ENCODE peak calls at places on chromosome 3, in five cellular contexts. Q is K562, G is GM12878, R is IMR-90, J is SK-N-SH. F is an unnamed sample.

GRCh38 chr3:101950510-101950909 is 101.2 kb downstream of the NFKBIZ start:
- DNase-seq in Q (no peak), G (peak; percentile 87), R (peak; percentile 81), J (no peak), F (peak; percentile 25)

GRCh38 chr3:144185291-144185690 is 213.7 kb downstream of the DIPK2A start:
- DNase-seq in Q (no peak), G (no peak), R (peak; percentile 37), J (no peak), F (no peak)

GRCh38 chr3:115595611-115596010 is 27.7 kb upstream of the GAP43 start:
- DNase-seq in Q (no peak), G (no peak), R (peak; percentile 10), J (no peak), F (no peak)

GRCh38 chr3:102193255-102193654 is 241.6 kb upstream of the ZPLD1 start:
- DNase-seq in Q (no peak), G (no peak), R (no peak), J (no peak), F (no peak)

GRCh38 chr3:125556314-125556713 is 36.3 kb upstream of the SNX4 start:
- DNase-seq in Q (no peak), G (no peak), R (peak; percentile 89), J (no peak), F (no peak)

GRCh38 chr3:123651449-123652345 is 66.8 kb upstream of the HACD2 start:
- DNase-seq in Q (no peak), G (no peak), R (no peak), J (no peak), F (no peak)

GRCh38 chr3:143851331-143852017 is 3.2 kb upstream of the SLC9A9 start:
- DNase-seq in Q (no peak), G (no peak), R (no peak), J (no peak), F (no peak)

GRCh38 chr3:176767385-176767784 is 429.9 kb downstream of the TBL1XR1 start:
- DNase-seq in Q (no peak), G (no peak), R (peak; percentile 28), J (no peak), F (no peak)

GRCh38 chr3:179880868-179881267 is 155.9 kb downstream of the PEX5L start:
- DNase-seq in Q (no peak), G (no peak), R (no peak), J (no peak), F (no peak)

GRCh38 chr3:150597646-150598045 is 5.5 kb upstream of the SELENOT start:
- DNase-seq in Q (no peak), G (no peak), R (no peak), J (no peak), F (no peak)

GRCh38 chr3:150603888-150604319 is 783 bp downstream of the SELENOT start:
- DNase-seq in Q (peak; percentile 28), G (no peak), R (no peak), J (no peak), F (no peak)

GRCh38 chr3:150602426-150603089 is 563 bp upstream of the SELENOT start:
- DNase-seq in Q (no peak), G (no peak), R (no peak), J (no peak), F (no peak)

GRCh38 chr3:150603090-150603887 is at the start of gene SELENOT:
- DNase-seq in Q (peak; percentile 98), G (peak; percentile 94), R (peak; percentile 96), J (peak; percentile 97), F (peak; percentile 97)

DNA sequence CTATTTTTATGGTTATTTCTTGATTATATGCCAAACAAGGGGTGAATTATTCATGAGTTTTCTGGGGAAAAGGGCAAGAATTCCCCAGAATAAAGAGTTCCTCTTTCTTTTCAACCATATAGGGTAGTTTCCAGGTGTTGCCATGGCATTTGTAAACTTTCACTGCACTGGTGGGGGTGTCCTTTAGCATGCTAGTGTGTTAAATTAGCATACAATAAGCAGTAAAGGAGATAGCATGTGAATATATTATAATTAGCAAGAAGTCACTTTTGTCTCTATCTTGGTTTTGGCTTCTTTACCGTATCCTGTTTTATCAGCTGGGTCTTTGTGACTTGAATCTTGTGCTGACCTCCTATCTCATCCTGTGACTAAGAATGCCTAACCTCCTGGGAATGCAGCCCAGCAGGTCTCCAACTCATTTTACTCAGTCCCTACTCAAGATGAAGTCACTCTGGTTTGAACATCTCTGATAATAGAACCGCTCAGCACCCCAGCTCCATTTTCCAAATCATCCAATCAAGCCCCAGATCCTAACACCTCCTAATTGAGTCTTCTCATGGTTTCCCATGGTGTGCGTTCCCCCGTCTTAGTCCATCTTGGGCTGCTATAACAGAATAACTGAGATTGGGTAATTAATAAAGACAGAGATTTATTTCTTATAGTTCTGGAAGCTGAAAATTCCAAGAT is 3.4 kb upstream of the SELENOT start:
- DNase-seq in Q (peak; percentile 29), G (no peak), R (peak; percentile 89), J (no peak), F (no peak)
- TF ChIP-seq RCOR1 in Q (peak; percentile 84), G (no peak), R (no peak), J (no peak), F (no peak)

GRCh38 chr3:21703291-21703690 is 47.7 kb downstream of the ZNF385D start:
- DNase-seq in Q (no peak), G (no peak), R (no peak), J (no peak), F (no peak)

GRCh38 chr3:21704796-21705195 is 46.2 kb downstream of the ZNF385D start:
- DNase-seq in Q (no peak), G (no peak), R (no peak), J (no peak), F (no peak)

GRCh38 chr3:21705769-21706168 is 45.2 kb downstream of the ZNF385D start:
- DNase-seq in Q (no peak), G (no peak), R (peak; percentile 69), J (no peak), F (no peak)
- TF ChIP-seq RCOR1 in Q (no peak), G (no peak), R (no peak), J (no peak), F (no peak)

GRCh38 chr3:149576071-149576564 is 81.7 kb downstream of the WWTR1 start:
- DNase-seq in Q (peak; percentile 65), G (no peak), R (peak; percentile 99), J (no peak), F (peak; percentile 62)
- TF ChIP-seq RCOR1 in Q (peak; percentile 73), G (no peak), R (peak; percentile 51), J (no peak), F (no peak)

GRCh38 chr3:108125151-108125540 is 34.3 kb upstream of the CD47 start:
- DNase-seq in Q (no peak), G (no peak), R (no peak), J (no peak), F (no peak)
- TF ChIP-seq RCOR1 in Q (no peak), G (no peak), R (no peak), J (no peak), F (no peak)

GRCh38 chr3:86388848-86389247 is 602.1 kb downstream of the VGLL3 start:
- DNase-seq in Q (no peak), G (no peak), R (no peak), J (peak; percentile 2), F (no peak)
- TF ChIP-seq RCOR1 in Q (no peak), G (no peak), R (no peak), J (no peak), F (no peak)

GRCh38 chr3:56930706-56931105 is 129.0 kb upstream of the ARHGEF3 start:
- DNase-seq in Q (no peak), G (no peak), R (no peak), J (no peak), F (no peak)
- TF ChIP-seq RCOR1 in Q (no peak), G (no peak), R (no peak), J (no peak), F (no peak)